ENCODE peak calls at places on chromosomes 12 and 14, in four cellular contexts. A is GM23248; R is stimulated activated CD4-positive, alpha-beta T cell treated with anti-CD3 and anti-CD28 coated beads, TNF-alpha, amount 100 ng/mL, for 24 hours; O is H54. X is an unnamed sample.

GRCh38 chr14:95891742-95892141 is 15.1 kb downstream of the TUNAR start:
- DNase-seq in A (peak), R (no peak), O (peak), X (peak)

GRCh38 chr12:68236421-68237059 is 10.9 kb upstream of the IL26 start:
- DNase-seq in A (peak), R (no peak), O (no peak), X (no peak)

GRCh38 chr12:52203126-52203921 is 11.5 kb upstream of the KRT80 start:
- DNase-seq in A (peak), R (no peak), O (no peak), X (peak)

GRCh38 chr14:100341301-100342031 is 18.3 kb downstream of the SLC25A47 start:
- DNase-seq in A (peak), R (no peak), O (peak), X (peak)

GRCh38 chr14:106094654-106095189 is 568.3 kb downstream of the TMEM121 start:
- DNase-seq in A (no peak), R (peak), O (peak), X (no peak)

GRCh38 chr12:116459501-116459900 is 99.7 kb upstream of the MAP1LC3B2 start:
- DNase-seq in A (no peak), R (no peak), O (no peak), X (no peak)

GRCh38 chr14:69107407-69108003 is 45.4 kb downstream of the DCAF5 start:
- DNase-seq in A (peak), R (peak), O (no peak), X (peak)

GRCh38 chr14:73785834-73786631 is 65.6 kb upstream of the PTGR2 start:
- DNase-seq in A (peak), R (peak), O (no peak), X (peak)

GRCh38 chr12:100295764-100296555 is 29.0 kb downstream of the SCYL2 start:
- DNase-seq in A (peak), R (no peak), O (no peak), X (no peak)

GRCh38 chr12:50984899-50985298 is 32.6 kb downstream of the HIGD1C start:
- DNase-seq in A (peak), R (no peak), O (no peak), X (no peak)

GRCh38 chr14:42424501-42424900 is 817.8 kb downstream of the LRFN5 start:
- DNase-seq in A (peak), R (no peak), O (no peak), X (no peak)

GRCh38 chr14:64391986-64392385 is 3.8 kb downstream of the MTHFD1 start:
- DNase-seq in A (no peak), R (no peak), O (no peak), X (no peak)

GRCh38 chr12:75591628-75592027 is 80.2 kb upstream of the KRR1 start:
- DNase-seq in A (no peak), R (no peak), O (no peak), X (no peak)

GRCh38 chr14:103136388-103137271 is 13.4 kb downstream of the TNFAIP2 start:
- DNase-seq in A (peak), R (no peak), O (peak), X (peak)

GRCh38 chr12:132033627-132034026 is 83.9 kb downstream of the EP400 start:
- DNase-seq in A (no peak), R (no peak), O (no peak), X (no peak)

GRCh38 chr12:93031028-93031427 is 101.9 kb upstream of the EEA1 start:
- DNase-seq in A (no peak), R (no peak), O (no peak), X (no peak)

GRCh38 chr12:49827351-49828099 is 688 bp downstream of the NCKAP5L start:
- DNase-seq in A (peak), R (no peak), O (peak), X (peak)